ENCODE peak calls at places on chromosomes 12 and 14, in five cellular contexts. D, S, O, F and M are unnamed samples.

GRCh38 chr12:49944718-49945117 is 5.8 kb upstream of the AQP2 start:
- DNase-seq in D (no peak), S (no peak), O (no peak), F (no peak), M (no peak)

GRCh38 chr12:58046281-58046680 is 104.9 kb downstream of the ATP23 start:
- DNase-seq in D (no peak), S (no peak), O (no peak), F (no peak), M (no peak)

GRCh38 chr12:103705927-103706326 is 118.9 kb downstream of the STAB2 start:
- DNase-seq in D (no peak), S (no peak), O (no peak), F (no peak), M (no peak)

GRCh38 chr12:121626087-121626852 is at the start of gene ORAI1:
- DNase-seq in D (peak), S (peak), O (peak), F (peak), M (peak)

GRCh38 chr14:54567224-54567633 is 301 bp downstream of the SAMD4A start:
- DNase-seq in D (no peak), S (peak), O (peak), F (no peak), M (peak)

GRCh38 chr12:77893918-77894317 is 63.2 kb downstream of the NAV3 start:
- DNase-seq in D (peak), S (no peak), O (no peak), F (no peak), M (no peak)

GRCh38 chr12:78210894-78211302 is 380.2 kb downstream of the NAV3 start:
- DNase-seq in D (no peak), S (no peak), O (peak), F (no peak), M (no peak)

GRCh38 chr14:64878775-64879634 is 702 bp downstream of the SPTB start:
- DNase-seq in D (no peak), S (peak), O (no peak), F (no peak), M (peak)

GRCh38 chr12:58425481-58426392 is 484.4 kb downstream of the ATP23 start:
- DNase-seq in D (peak), S (peak), O (peak), F (no peak), M (no peak)

GRCh38 chr12:16241346-16241745 is 36.1 kb downstream of the SLC15A5 start:
- DNase-seq in D (no peak), S (no peak), O (no peak), F (no peak), M (no peak)

GRCh38 chr12:31476437-31476836 is 114.5 kb downstream of the DENND5B start:
- DNase-seq in D (no peak), S (no peak), O (no peak), F (no peak), M (no peak)

GRCh38 chr12:117228239-117228638 is 38.0 kb upstream of the FBXO21 start:
- DNase-seq in D (no peak), S (no peak), O (peak), F (no peak), M (no peak)

GRCh38 chr12:130952106-130952505 is 1.6 kb upstream of the ADGRD1 start:
- DNase-seq in D (no peak), S (no peak), O (no peak), F (no peak), M (no peak)

GRCh38 chr14:25231006-25231405 is 181.1 kb upstream of the STXBP6 start:
- DNase-seq in D (no peak), S (no peak), O (no peak), F (no peak), M (no peak)

GRCh38 chr14:81450100-81450531 is 50.0 kb upstream of the STON2 start:
- DNase-seq in D (no peak), S (peak), O (no peak), F (no peak), M (no peak)

GRCh38 chr14:53017837-53018236 is 67.0 kb upstream of the FERMT2 start:
- DNase-seq in D (no peak), S (no peak), O (no peak), F (no peak), M (no peak)

GRCh38 chr12:51865470-51865745 is 16.9 kb upstream of the FIGNL2 start:
- DNase-seq in D (no peak), S (no peak), O (no peak), F (no peak), M (no peak)

GRCh38 chr12:75996907-75997447 is 34.6 kb downstream of the PHLDA1 start:
- DNase-seq in D (no peak), S (no peak), O (no peak), F (no peak), M (no peak)

GRCh38 chr12:94062796-94063635 is 85.4 kb upstream of the PLXNC1 start:
- DNase-seq in D (no peak), S (no peak), O (no peak), F (no peak), M (no peak)

GRCh38 chr14:75283162-75283883 is 4.7 kb downstream of the FOS start:
- DNase-seq in D (peak), S (peak), O (no peak), F (no peak), M (no peak)

GRCh38 chr12:2325501-2325900 is 272.7 kb downstream of the CACNA1C start:
- DNase-seq in D (no peak), S (no peak), O (no peak), F (no peak), M (no peak)

GRCh38 chr12:55822228-55822627 is 4.4 kb downstream of the ORMDL2 start:
- DNase-seq in D (no peak), S (no peak), O (peak), F (no peak), M (no peak)

GRCh38 chr12:52195065-52195730 is 3.4 kb upstream of the KRT80 start:
- DNase-seq in D (no peak), S (no peak), O (no peak), F (no peak), M (no peak)

GRCh38 chr14:101925152-101925551 is 39.2 kb upstream of the DYNC1H1 start:
- DNase-seq in D (no peak), S (no peak), O (no peak), F (no peak), M (no peak)

GRCh38 chr12:18690653-18691052 is 47.2 kb downstream of the PLCZ1 start:
- DNase-seq in D (no peak), S (no peak), O (peak), F (no peak), M (no peak)

GRCh38 chr12:88820012-88820411 is 239.7 kb upstream of the KITLG start:
- DNase-seq in D (no peak), S (no peak), O (no peak), F (no peak), M (no peak)

GRCh38 chr14:99475179-99475578 is 5.5 kb downstream of the SETD3 start:
- DNase-seq in D (no peak), S (no peak), O (no peak), F (no peak), M (no peak)

GRCh38 chr14:69637503-69638030 is 26.2 kb downstream of the SUSD6 start:
- DNase-seq in D (peak), S (peak), O (no peak), F (no peak), M (no peak)

GRCh38 chr14:25111061-25111601 is 61.2 kb upstream of the STXBP6 start:
- DNase-seq in D (no peak), S (no peak), O (no peak), F (no peak), M (peak)

GRCh38 chr12:56487448-56488040 is 417 bp downstream of the GLS2 start:
- DNase-seq in D (peak), S (peak), O (peak), F (peak), M (peak)

GRCh38 chr14:32074887-32075572 is 2.1 kb upstream of the ARHGAP5 start:
- DNase-seq in D (no peak), S (no peak), O (no peak), F (no peak), M (no peak)

GRCh38 chr12:131564843-131565242 is 146.0 kb upstream of the SFSWAP start:
- DNase-seq in D (no peak), S (no peak), O (no peak), F (no peak), M (no peak)

GRCh38 chr12:116609715-116610114 is 50.5 kb downstream of the MAP1LC3B2 start:
- DNase-seq in D (no peak), S (no peak), O (no peak), F (peak), M (no peak)

GRCh38 chr12:27566626-27567025 is 42.6 kb downstream of the PPFIBP1 start:
- DNase-seq in D (no peak), S (no peak), O (no peak), F (no peak), M (no peak)

GRCh38 chr12:109861689-109862314 is 18.5 kb downstream of the GLTP start:
- DNase-seq in D (no peak), S (no peak), O (no peak), F (no peak), M (no peak)
- H3K27ac ChIP-seq in D (peak), S (no peak), O (peak), F (no peak), M (peak)

GRCh38 chr12:5332521-5332920 is 99.4 kb upstream of the NTF3 start:
- DNase-seq in D (no peak), S (no peak), O (no peak), F (no peak), M (no peak)
- H3K27ac ChIP-seq in D (no peak), S (no peak), O (no peak), F (no peak), M (no peak)

GRCh38 chr12:125245601-125246345 is 180.5 kb downstream of the AACS start:
- DNase-seq in D (no peak), S (no peak), O (no peak), F (no peak), M (peak)

GRCh38 chr12:125247477-125247876 is 182.2 kb downstream of the AACS start:
- DNase-seq in D (no peak), S (no peak), O (no peak), F (no peak), M (no peak)

GRCh38 chr12:125246346-125246656 is 181.1 kb downstream of the AACS start:
- DNase-seq in D (no peak), S (no peak), O (no peak), F (no peak), M (no peak)

GRCh38 chr12:125249932-125250331 is 184.7 kb downstream of the AACS start:
- DNase-seq in D (no peak), S (no peak), O (no peak), F (no peak), M (peak)

GRCh38 chr12:125249066-125249824 is 184.0 kb downstream of the AACS start:
- DNase-seq in D (no peak), S (no peak), O (no peak), F (no peak), M (no peak)
- H3K27ac ChIP-seq in D (no peak), S (no peak), O (no peak), F (no peak), M (no peak)

GRCh38 chr14:105315211-105315721 is 718 bp downstream of the PACS2 start:
- DNase-seq in D (peak), S (no peak), O (peak), F (peak), M (no peak)

GRCh38 chr14:105312973-105313372 is 1.6 kb upstream of the PACS2 start:
- DNase-seq in D (no peak), S (no peak), O (no peak), F (no peak), M (peak)

GRCh38 chr14:105314287-105315185 is at the start of gene PACS2:
- DNase-seq in D (peak), S (peak), O (peak), F (peak), M (peak)

GRCh38 chr14:105311838-105312237 is 2.7 kb upstream of the PACS2 start:
- DNase-seq in D (no peak), S (no peak), O (no peak), F (no peak), M (no peak)

GRCh38 chr14:105313381-105314286 is 914 bp upstream of the PACS2 start:
- DNase-seq in D (peak), S (no peak), O (no peak), F (no peak), M (no peak)
- H3K27ac ChIP-seq in D (peak), S (peak), O (peak), F (peak), M (peak)

DNA sequence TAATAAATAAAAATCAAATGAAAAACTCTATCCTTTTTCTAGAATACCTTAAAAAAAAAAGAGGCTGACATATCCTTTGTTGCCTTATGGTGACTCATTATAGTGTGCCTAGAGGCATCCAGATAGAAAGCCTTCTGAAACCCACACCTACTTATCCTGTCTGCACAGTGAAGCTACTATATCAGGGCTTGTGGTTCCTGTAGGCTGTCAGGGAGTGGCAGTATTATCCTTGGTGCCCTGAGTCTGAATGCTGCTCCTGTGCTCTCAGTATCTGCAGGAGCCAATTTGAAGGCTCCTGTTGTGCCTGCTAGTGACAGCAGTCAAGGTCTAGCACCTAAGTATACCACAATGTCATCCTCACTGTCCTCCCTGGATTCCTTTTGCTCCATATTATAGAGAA is 168.4 kb upstream of the AVPR1A start:
- DNase-seq in D (no peak), S (no peak), O (peak), F (no peak), M (peak)
- H3K27ac ChIP-seq in D (no peak), S (no peak), O (no peak), F (no peak), M (no peak)